ENCODE peak calls at places on chromosomes 16 and 17, in six cellular contexts. Y is naive thymus-derived CD4-positive, alpha-beta T cell; O is iPS DF 19.7; C is DMS79; B is retina; Q is fibroblast of the aortic adventitia. X is an unnamed sample.

GRCh38 chr17:17792551-17793377 is 44.0 kb downstream of the SREBF1 start:
- DNase-seq in Y (peak; percentile 70), O (no peak), C (no peak), B (peak; percentile 50), Q (peak; percentile 60), X (peak; percentile 80)

GRCh38 chr17:36014946-36015345 is 2.8 kb downstream of the CCL23 start:
- DNase-seq in Y (no peak), O (no peak), C (no peak), B (no peak), Q (no peak), X (no peak)

GRCh38 chr16:14196011-14196410 is 124.9 kb downstream of the MRTFB start:
- DNase-seq in Y (no peak), O (no peak), C (no peak), B (no peak), Q (peak; percentile 37), X (peak; percentile 55)

GRCh38 chr16:22638393-22639206 is 127.9 kb downstream of the NPIPB5 start:
- DNase-seq in Y (no peak), O (no peak), C (no peak), B (no peak), Q (peak; percentile 58), X (no peak)

GRCh38 chr16:813916-814412 is 13.4 kb upstream of the GNG13 start:
- DNase-seq in Y (no peak), O (no peak), C (no peak), B (no peak), Q (no peak), X (no peak)

GRCh38 chr17:81034779-81035388 is at the start of gene BAIAP2:
- DNase-seq in Y (peak; percentile 94), O (no peak), C (peak; percentile 66), B (peak; percentile 90), Q (peak; percentile 91), X (peak; percentile 93)

GRCh38 chr17:78300962-78301820 is 58.7 kb downstream of the SOCS3 start:
- DNase-seq in Y (no peak), O (no peak), C (no peak), B (no peak), Q (no peak), X (peak; percentile 13)

GRCh38 chr16:67917852-67918236 is 13.8 kb downstream of the CTRL start:
- DNase-seq in Y (no peak), O (no peak), C (no peak), B (no peak), Q (peak; percentile 39), X (peak; percentile 93)

GRCh38 chr17:50360716-50361115 is 12.3 kb downstream of the MRPL27 start:
- DNase-seq in Y (no peak), O (no peak), C (no peak), B (no peak), Q (no peak), X (no peak)

GRCh38 chr17:77493238-77493812 is 352.6 kb downstream of the SEC14L1 start:
- DNase-seq in Y (no peak), O (no peak), C (no peak), B (no peak), Q (no peak), X (no peak)

GRCh38 chr17:44961921-44962350 is 6.2 kb downstream of the C1QL1 start:
- DNase-seq in Y (no peak), O (no peak), C (no peak), B (no peak), Q (no peak), X (no peak)

GRCh38 chr17:60165976-60166375 is 16.2 kb downstream of the CA4 start:
- DNase-seq in Y (no peak), O (no peak), C (no peak), B (no peak), Q (no peak), X (no peak)

GRCh38 chr16:51556694-51557327 is 405.7 kb upstream of the SALL1 start:
- DNase-seq in Y (no peak), O (no peak), C (no peak), B (no peak), Q (peak; percentile 91), X (peak; percentile 90)

GRCh38 chr17:57107498-57108101 is 22.6 kb downstream of the AKAP1 start:
- DNase-seq in Y (no peak), O (no peak), C (peak; percentile 84), B (no peak), Q (no peak), X (peak; percentile 43)

GRCh38 chr16:60127196-60127595 is 1393.1 kb upstream of the GOT2 start:
- DNase-seq in Y (no peak), O (no peak), C (no peak), B (no peak), Q (no peak), X (no peak)

GRCh38 chr16:68370921-68371651 is 60.3 kb downstream of the PRMT7 start:
- DNase-seq in Y (peak; percentile 53), O (no peak), C (no peak), B (no peak), Q (no peak), X (no peak)

GRCh38 chr17:4101127-4101798 is 41.6 kb downstream of the ZZEF1 start:
- DNase-seq in Y (no peak), O (no peak), C (no peak), B (no peak), Q (peak; percentile 17), X (peak; percentile 75)

GRCh38 chr17:37088459-37088858 is 139.7 kb downstream of the AATF start:
- DNase-seq in Y (no peak), O (no peak), C (peak; percentile 96), B (no peak), Q (no peak), X (no peak)